ENCODE peak calls at places on chromosomes 1 and 21, in seven cellular contexts. P, F, W, D, X, T and G are unnamed samples.

GRCh38 chr1:16152521-16153087 is 3.3 kb downstream of the EPHA2 start:
- DNase-seq in W (peak; percentile 72), D (no peak), P (no peak), F (peak; percentile 70), T (no peak), X (no peak), G (no peak)

GRCh38 chr1:109623601-109624161 is 4.0 kb downstream of the AMPD2 start:
- DNase-seq in F (no peak), W (peak; percentile 40), D (no peak), X (peak; percentile 70), P (no peak), T (no peak), G (peak; percentile 10)

GRCh38 chr1:37394574-37395464 is 79.6 kb upstream of the ZC3H12A start:
- DNase-seq in D (no peak), T (no peak), X (no peak), W (peak; percentile 95), P (no peak), F (no peak), G (no peak)

GRCh38 chr1:118090130-118090529 is 94.9 kb downstream of the SPAG17 start:
- DNase-seq in P (no peak), D (no peak), W (no peak), X (no peak), T (no peak), F (no peak), G (no peak)

GRCh38 chr1:117046781-117047180 is 13.3 kb upstream of the TTF2 start:
- DNase-seq in W (no peak), P (no peak), T (no peak), X (no peak), F (no peak), D (no peak), G (no peak)

GRCh38 chr1:108829498-108829916 is 27.4 kb downstream of the AKNAD1 start:
- DNase-seq in T (no peak), D (no peak), X (no peak), F (no peak), P (no peak), W (no peak), G (no peak)

GRCh38 chr1:88080875-88081274 is 603.2 kb upstream of the PKN2 start:
- DNase-seq in D (no peak), T (no peak), W (no peak), F (no peak), X (no peak), P (no peak), G (no peak)

GRCh38 chr1:54227836-54228435 is 28.0 kb downstream of the MRPL37 start:
- DNase-seq in T (no peak), P (no peak), F (no peak), W (peak; percentile 77), X (no peak), D (no peak), G (no peak)

GRCh38 chr21:46206163-46207005 is 22.1 kb upstream of the SPATC1L start:
- DNase-seq in X (peak; percentile 60), F (no peak), P (no peak), T (no peak), W (no peak), D (no peak), G (peak; percentile 48)

GRCh38 chr1:53502641-53503432 is 43.6 kb downstream of the DMRTB1 start:
- DNase-seq in T (no peak), X (no peak), W (no peak), D (no peak), F (no peak), P (peak; percentile 28), G (no peak)

GRCh38 chr1:244653439-244654283 is 735 bp downstream of the DESI2 start:
- DNase-seq in W (peak; percentile 73), P (no peak), X (peak; percentile 70), D (no peak), F (peak; percentile 20), T (peak; percentile 9), G (peak; percentile 10)

GRCh38 chr21:17796503-17796902 is 22.7 kb downstream of the C21orf91 start:
- DNase-seq in W (no peak), F (no peak), T (no peak), D (no peak), P (no peak), X (no peak), G (no peak)

GRCh38 chr21:31264574-31264973 is 79.5 kb downstream of the TIAM1 start:
- DNase-seq in D (no peak), W (no peak), X (no peak), T (no peak), P (no peak), F (no peak), G (no peak)

GRCh38 chr21:31267644-31268043 is 76.4 kb downstream of the TIAM1 start:
- DNase-seq in D (no peak), F (no peak), P (no peak), X (no peak), W (no peak), T (no peak), G (peak; percentile 10)

GRCh38 chr21:31266241-31266640 is 77.8 kb downstream of the TIAM1 start:
- DNase-seq in X (no peak), P (no peak), W (no peak), T (no peak), F (no peak), D (no peak), G (no peak)

GRCh38 chr21:31262728-31263127 is 81.3 kb downstream of the TIAM1 start:
- DNase-seq in F (no peak), D (no peak), T (no peak), W (no peak), P (no peak), X (no peak), G (no peak)

DNA sequence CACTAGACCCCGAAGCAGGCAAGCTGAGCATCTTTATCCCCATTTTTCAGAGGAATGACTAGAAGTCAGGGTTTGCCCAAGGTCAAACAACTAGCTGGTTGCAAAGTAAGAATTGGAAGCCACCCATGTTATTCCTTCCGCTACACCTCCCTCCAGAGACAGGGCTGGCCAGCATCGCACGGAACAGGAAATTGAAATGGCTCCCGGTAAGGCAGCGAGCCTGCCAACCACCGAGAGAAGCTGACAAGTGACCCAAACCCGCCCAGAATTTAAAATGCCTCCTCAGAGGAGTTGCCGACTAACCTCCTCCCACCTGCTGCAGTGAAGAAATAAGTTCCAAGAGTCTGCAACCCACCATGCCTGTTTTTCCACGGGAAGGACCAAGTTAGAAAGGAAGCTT is 78.8 kb downstream of the TIAM1 start:
- DNase-seq in T (no peak), D (no peak), P (no peak), X (no peak), W (no peak), F (peak; percentile 34), G (peak; percentile 8)
- H3K27ac ChIP-seq in T (no peak overlapping the region), D (no peak overlapping the region), P (no peak overlapping the region), X (no peak overlapping the region), W (no peak overlapping the region), F (no peak overlapping the region), G (no peak overlapping the region)

GRCh38 chr21:44484498-44485253 is 29.4 kb downstream of the LRRC3 start:
- DNase-seq in T (no peak), P (no peak), F (no peak), W (no peak), D (no peak), X (no peak), G (no peak)

GRCh38 chr21:44483288-44484237 is 28.3 kb downstream of the LRRC3 start:
- DNase-seq in D (no peak), P (no peak), F (no peak), X (no peak), T (no peak), W (no peak), G (no peak)

GRCh38 chr21:44486302-44486701 is 31.0 kb downstream of the LRRC3 start:
- DNase-seq in X (no peak), D (no peak), W (no peak), T (no peak), F (no peak), P (no peak), G (no peak)

GRCh38 chr21:44485796-44486195 is 30.5 kb downstream of the LRRC3 start:
- DNase-seq in W (no peak), F (no peak), T (no peak), P (no peak), D (no peak), X (no peak), G (no peak)

DNA sequence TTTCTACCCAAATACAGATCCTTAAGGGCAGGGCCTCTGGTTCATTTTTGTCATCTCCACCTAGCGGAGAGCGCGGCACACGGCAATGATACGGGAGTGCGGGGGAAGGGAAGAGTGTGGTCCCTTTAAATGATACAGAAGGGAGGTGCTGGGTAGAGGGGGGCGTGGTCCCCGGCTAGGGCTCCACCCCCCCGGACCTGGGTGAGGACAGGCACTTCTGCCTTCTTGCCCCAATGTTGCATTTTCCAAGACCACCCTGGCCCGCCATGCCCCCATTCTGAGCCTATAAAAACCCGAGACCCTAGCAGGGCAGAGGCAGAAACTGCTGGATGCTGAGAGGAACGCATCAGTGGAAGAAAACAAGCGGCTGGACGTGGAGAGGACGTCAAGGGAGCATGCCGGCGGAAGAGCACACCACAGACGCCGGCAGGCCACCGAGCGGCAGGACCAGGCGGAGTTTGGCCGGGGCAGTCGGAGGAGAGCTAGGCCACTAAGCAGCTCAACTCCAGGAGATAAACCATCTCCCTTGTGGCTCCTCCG is 30.0 kb downstream of the LRRC3 start:
- DNase-seq in F (no peak), P (no peak), W (peak; percentile 92), X (no peak), D (no peak), T (no peak), G (no peak)
- H3K27ac ChIP-seq in F (no peak overlapping the region), P (no peak overlapping the region), W (no peak overlapping the region), X (no peak overlapping the region), D (no peak overlapping the region), T (no peak overlapping the region), G (no peak overlapping the region)

GRCh38 chr1:119327436-119328155 is 41.0 kb upstream of the HAO2 start:
- DNase-seq in D (no peak), T (peak; percentile 12), X (no peak), W (peak; percentile 87), F (peak; percentile 22), P (no peak), G (no peak)

GRCh38 chr1:119327066-119327435 is 41.5 kb upstream of the HAO2 start:
- DNase-seq in X (no peak), P (no peak), W (peak; percentile 92), D (no peak), F (no peak), T (no peak), G (no peak)

GRCh38 chr1:119323216-119323982 is 45.2 kb upstream of the HAO2 start:
- DNase-seq in W (no peak), D (peak; percentile 85), T (no peak), P (no peak), F (no peak), X (no peak), G (no peak)

GRCh38 chr1:119324198-119324597 is 44.4 kb upstream of the HAO2 start:
- DNase-seq in F (no peak), X (no peak), D (peak; percentile 34), T (no peak), W (no peak), P (no peak), G (no peak)

DNA sequence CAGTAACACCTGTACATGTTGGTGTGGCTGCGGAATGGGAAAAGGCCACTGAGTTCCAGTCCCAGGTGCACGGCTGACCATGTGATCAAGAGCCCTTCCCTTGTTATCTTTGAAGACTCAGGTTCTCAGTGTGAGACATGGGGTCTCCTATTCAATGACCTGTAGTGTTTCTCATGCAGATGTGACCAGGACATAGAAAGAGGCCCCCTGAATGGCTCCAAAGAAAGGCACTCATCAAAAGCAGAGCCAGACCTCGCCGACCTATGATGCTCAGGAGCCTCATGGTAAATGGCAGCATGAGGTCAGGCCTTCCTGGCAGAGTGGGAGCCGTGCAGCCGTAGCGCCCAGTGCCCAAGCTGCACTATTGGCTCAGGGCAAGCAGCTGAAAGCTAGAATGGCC is 42.3 kb upstream of the HAO2 start:
- DNase-seq in X (no peak), T (no peak), F (no peak), P (no peak), W (peak; percentile 57), D (no peak), G (no peak)
- H3K27ac ChIP-seq in X (no peak overlapping the region), T (no peak overlapping the region), F (no peak overlapping the region), P (no peak overlapping the region), W (no peak overlapping the region), D (no peak overlapping the region), G (no peak overlapping the region)

GRCh38 chr1:169588785-169589485 is 2.7 kb upstream of the F5 start:
- DNase-seq in T (no peak), P (no peak), W (no peak), X (no peak), F (no peak), D (no peak), G (no peak)
- H3K27ac ChIP-seq in T (no peak overlapping the region), P (no peak overlapping the region), W (no peak overlapping the region), X (no peak overlapping the region), F (no peak overlapping the region), D (no peak overlapping the region), G (no peak overlapping the region)